ENCODE peak calls at places on chromosomes 2 and 18, in five cellular contexts. One of them, this sample, is unnamed.

GRCh38 chr2:86622878-86623548 is 652 bp downstream of the RNF103 start:
- DNase-seq in stomach: peak; percentile 59
- DNase-seq in esophagus squamous epithelium: no peak
- DNase-seq in HCT116: no peak
- DNase-seq in upper lobe of left lung: peak; percentile 70
- DNase-seq in this sample: peak; percentile 76

GRCh38 chr2:132544045-132544630 is 125.9 kb downstream of the LYPD1 start:
- DNase-seq in upper lobe of left lung: no peak
- DNase-seq in stomach: no peak
- DNase-seq in esophagus squamous epithelium: no peak
- DNase-seq in HCT116: no peak
- DNase-seq in this sample: no peak

GRCh38 chr2:150466770-150467640 is 20.5 kb downstream of the RND3 start:
- DNase-seq in upper lobe of left lung: no peak
- DNase-seq in HCT116: no peak
- DNase-seq in esophagus squamous epithelium: no peak
- DNase-seq in stomach: no peak
- DNase-seq in this sample: no peak

GRCh38 chr2:72921866-72922265 is 4.5 kb downstream of the EMX1 start:
- DNase-seq in upper lobe of left lung: peak; percentile 9
- DNase-seq in stomach: peak; percentile 10
- DNase-seq in HCT116: no peak
- DNase-seq in esophagus squamous epithelium: no peak
- DNase-seq in this sample: no peak

GRCh38 chr2:3535467-3535793 is 16.1 kb upstream of the ADI1 start:
- DNase-seq in esophagus squamous epithelium: no peak
- DNase-seq in stomach: no peak
- DNase-seq in upper lobe of left lung: no peak
- DNase-seq in HCT116: no peak
- DNase-seq in this sample: peak; percentile 22

GRCh38 chr2:140744379-140744778 is 1386.4 kb downstream of the LRP1B start:
- DNase-seq in esophagus squamous epithelium: no peak
- DNase-seq in HCT116: no peak
- DNase-seq in upper lobe of left lung: no peak
- DNase-seq in stomach: no peak
- DNase-seq in this sample: no peak

GRCh38 chr2:159144776-159145614 is 141.5 kb downstream of the WDSUB1 start:
- DNase-seq in HCT116: no peak
- DNase-seq in esophagus squamous epithelium: no peak
- DNase-seq in stomach: no peak
- DNase-seq in upper lobe of left lung: no peak
- DNase-seq in this sample: no peak

GRCh38 chr18:26008096-26008495 is 82.3 kb downstream of the SS18 start:
- DNase-seq in HCT116: no peak
- DNase-seq in esophagus squamous epithelium: no peak
- DNase-seq in upper lobe of left lung: peak; percentile 60
- DNase-seq in stomach: no peak
- DNase-seq in this sample: no peak

GRCh38 chr2:143231257-143231650 is 102.0 kb downstream of the ARHGAP15 start:
- DNase-seq in HCT116: no peak
- DNase-seq in upper lobe of left lung: no peak
- DNase-seq in stomach: no peak
- DNase-seq in esophagus squamous epithelium: no peak
- DNase-seq in this sample: no peak

GRCh38 chr2:46200100-46200690 is 97.0 kb upstream of the EPAS1 start:
- DNase-seq in stomach: no peak
- DNase-seq in HCT116: no peak
- DNase-seq in upper lobe of left lung: no peak
- DNase-seq in esophagus squamous epithelium: no peak
- DNase-seq in this sample: no peak

GRCh38 chr18:68916734-68917133 is 118.9 kb downstream of the CCDC102B start:
- DNase-seq in upper lobe of left lung: no peak
- DNase-seq in esophagus squamous epithelium: no peak
- DNase-seq in HCT116: peak; percentile 54
- DNase-seq in stomach: no peak
- DNase-seq in this sample: no peak

GRCh38 chr2:183134016-183134415 is 9.8 kb downstream of the NUP35 start:
- DNase-seq in stomach: no peak
- DNase-seq in HCT116: no peak
- DNase-seq in esophagus squamous epithelium: no peak
- DNase-seq in upper lobe of left lung: no peak
- DNase-seq in this sample: no peak

GRCh38 chr2:102735431-102736130 is 26.2 kb upstream of the TMEM182 start:
- DNase-seq in stomach: peak; percentile 52
- DNase-seq in esophagus squamous epithelium: no peak
- DNase-seq in upper lobe of left lung: peak; percentile 51
- DNase-seq in HCT116: no peak
- DNase-seq in this sample: peak; percentile 61

GRCh38 chr2:233248999-233249398 is 2.5 kb upstream of the ATG16L1 start:
- DNase-seq in upper lobe of left lung: peak; percentile 34
- DNase-seq in stomach: no peak
- DNase-seq in esophagus squamous epithelium: no peak
- DNase-seq in HCT116: no peak
- DNase-seq in this sample: no peak

GRCh38 chr2:233250985-233251305 is 528 bp upstream of the ATG16L1 start:
- DNase-seq in stomach: no peak
- DNase-seq in upper lobe of left lung: no peak
- DNase-seq in esophagus squamous epithelium: no peak
- DNase-seq in HCT116: no peak
- DNase-seq in this sample: no peak

GRCh38 chr2:233252227-233252626 is 754 bp downstream of the ATG16L1 start:
- DNase-seq in esophagus squamous epithelium: no peak
- DNase-seq in stomach: no peak
- DNase-seq in upper lobe of left lung: no peak
- DNase-seq in HCT116: no peak
- DNase-seq in this sample: no peak

GRCh38 chr2:233250568-233250967 is 905 bp upstream of the ATG16L1 start:
- DNase-seq in HCT116: no peak
- DNase-seq in upper lobe of left lung: no peak
- DNase-seq in esophagus squamous epithelium: no peak
- DNase-seq in stomach: no peak
- DNase-seq in this sample: no peak

DNA sequence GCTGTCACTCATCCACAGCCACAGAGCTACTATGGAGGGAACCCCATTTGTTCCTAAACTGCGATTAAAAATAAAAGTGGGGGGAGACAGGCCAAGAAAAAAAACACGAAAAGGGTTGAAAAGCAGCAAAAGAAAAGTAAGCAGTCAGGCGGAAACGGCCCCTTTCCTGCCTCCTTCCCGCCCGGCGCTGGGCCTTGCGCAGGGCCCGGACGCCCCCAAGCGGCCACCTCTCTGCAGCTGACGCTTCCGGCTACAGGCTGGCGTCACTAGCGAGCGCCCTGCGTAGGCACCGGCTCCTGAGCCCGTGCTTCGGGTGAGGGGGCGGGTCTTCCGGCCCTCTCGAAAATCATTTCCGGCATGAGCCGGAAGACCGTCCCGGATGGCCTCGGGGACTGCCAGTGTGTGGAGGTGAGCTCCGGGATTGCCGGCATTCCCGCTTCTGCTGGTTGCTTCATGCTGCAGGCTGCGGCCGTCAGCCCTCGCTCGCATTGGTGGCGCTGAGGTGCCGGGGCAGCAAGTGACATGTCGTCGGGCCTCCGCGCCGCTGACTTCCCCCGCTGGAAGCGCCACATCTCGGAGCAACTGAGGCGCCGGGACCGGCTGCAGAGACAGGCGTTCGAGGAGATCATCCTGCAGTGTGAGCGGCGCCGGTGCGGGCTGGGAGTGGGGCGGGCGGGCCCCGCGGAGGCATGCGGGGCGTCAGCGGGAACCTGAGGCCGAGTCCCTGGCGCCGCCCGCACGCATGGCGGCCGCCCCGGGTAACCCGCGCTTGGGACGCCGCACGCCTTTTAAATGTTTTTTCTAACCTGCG is at the start of gene ATG16L1:
- DNase-seq in HCT116: peak; percentile 90
- DNase-seq in upper lobe of left lung: peak; percentile 97
- DNase-seq in stomach: peak; percentile 97
- DNase-seq in esophagus squamous epithelium: peak; percentile 65
- DNase-seq in this sample: peak; percentile 98
- TF ChIP-seq POLR2A in HCT116: peak; percentile 59
- TF ChIP-seq POLR2A in upper lobe of left lung: no peak
- TF ChIP-seq POLR2A in stomach: no peak
- TF ChIP-seq POLR2A in esophagus squamous epithelium: peak; percentile 53
- TF ChIP-seq POLR2A in this sample: peak; percentile 91

GRCh38 chr2:130327703-130328527 is 14.8 kb upstream of the IMP4 start:
- DNase-seq in esophagus squamous epithelium: no peak
- DNase-seq in HCT116: no peak
- DNase-seq in stomach: no peak
- DNase-seq in upper lobe of left lung: no peak
- DNase-seq in this sample: no peak
- H3K4me3 ChIP-seq in esophagus squamous epithelium: no peak overlapping the region
- H3K4me3 ChIP-seq in HCT116: no peak overlapping the region
- H3K4me3 ChIP-seq in stomach: no peak overlapping the region
- H3K4me3 ChIP-seq in upper lobe of left lung: no peak overlapping the region
- H3K4me3 ChIP-seq in this sample: no peak overlapping the region

GRCh38 chr2:237486819-237487448 is at the start of gene MLPH:
- DNase-seq in esophagus squamous epithelium: no peak
- DNase-seq in stomach: peak; percentile 82
- DNase-seq in upper lobe of left lung: peak; percentile 74
- DNase-seq in HCT116: no peak
- DNase-seq in this sample: peak; percentile 80
- TF ChIP-seq POLR2A in esophagus squamous epithelium: no peak
- TF ChIP-seq POLR2A in stomach: no peak
- TF ChIP-seq POLR2A in upper lobe of left lung: no peak
- TF ChIP-seq POLR2A in HCT116: no peak
- TF ChIP-seq POLR2A in this sample: peak; percentile 42

GRCh38 chr2:84942964-84943421 is 28.0 kb upstream of the KCMF1 start:
- DNase-seq in upper lobe of left lung: no peak
- DNase-seq in esophagus squamous epithelium: no peak
- DNase-seq in HCT116: no peak
- DNase-seq in stomach: no peak
- DNase-seq in this sample: no peak
- H3K4me3 ChIP-seq in upper lobe of left lung: no peak overlapping the region
- H3K4me3 ChIP-seq in esophagus squamous epithelium: no peak overlapping the region
- H3K4me3 ChIP-seq in HCT116: no peak overlapping the region
- H3K4me3 ChIP-seq in stomach: no peak overlapping the region
- H3K4me3 ChIP-seq in this sample: no peak overlapping the region